ENCODE peak calls at places on chromosome 3, in five cellular contexts. Z is A549, X is HCT116, I is heart left ventricle, A is endothelial cell of umbilical vein. Y is an unnamed sample.

GRCh38 chr3:14431556-14431927 is 29.1 kb downstream of the SLC6A6 start:
- DNase-seq in Z (no peak), X (no peak), I (no peak), A (no peak), Y (no peak)

GRCh38 chr3:58647661-58648141 is 18.9 kb downstream of the FAM3D start:
- DNase-seq in Z (no peak), X (no peak), I (no peak), A (peak; percentile 95), Y (no peak)

GRCh38 chr3:145623349-145623748 is 537.6 kb downstream of the PLOD2 start:
- DNase-seq in Z (no peak), X (no peak), I (no peak), A (peak; percentile 17), Y (no peak)

GRCh38 chr3:49296781-49297420 is 19.9 kb upstream of the C3orf62 start:
- DNase-seq in Z (no peak), X (no peak), I (peak; percentile 78), A (no peak), Y (no peak)

GRCh38 chr3:59106085-59106629 is 56.3 kb upstream of the CFAP20DC start:
- DNase-seq in Z (peak; percentile 24), X (no peak), I (no peak), A (no peak), Y (no peak)

GRCh38 chr3:98945006-98945626 is 43.6 kb upstream of the DCBLD2 start:
- DNase-seq in Z (no peak), X (no peak), I (no peak), A (peak; percentile 46), Y (no peak)

GRCh38 chr3:123344175-123344908 is 104.5 kb downstream of the ADCY5 start:
- DNase-seq in Z (no peak), X (no peak), I (no peak), A (peak; percentile 6), Y (no peak)

GRCh38 chr3:183699238-183699947 is 1.8 kb downstream of the YEATS2 start:
- DNase-seq in Z (no peak), X (no peak), I (no peak), A (no peak), Y (no peak)

GRCh38 chr3:51371943-51372557 is 13.0 kb upstream of the MANF start:
- DNase-seq in Z (peak; percentile 68), X (peak; percentile 51), I (no peak), A (peak; percentile 71), Y (peak; percentile 86)

DNA sequence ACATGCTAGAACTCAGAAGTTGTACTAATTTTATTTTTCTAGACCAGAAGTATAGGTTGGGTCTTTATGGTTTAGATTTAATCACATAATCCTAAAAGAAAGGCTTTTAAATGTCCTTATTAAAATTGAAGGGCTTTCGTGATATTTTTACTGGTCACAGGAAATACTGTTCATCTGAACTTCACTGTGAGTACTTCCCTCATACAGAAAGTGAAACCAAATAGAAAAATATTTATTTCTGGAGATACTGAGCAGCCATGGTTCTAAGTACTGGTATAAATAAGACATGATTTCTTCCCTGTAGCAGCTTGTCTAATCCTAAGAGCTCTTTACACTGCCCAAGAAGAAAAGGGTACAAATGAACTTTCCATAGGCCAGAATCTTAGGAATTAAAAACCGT is 2.0 kb downstream of the SNRK start:
- DNase-seq in Z (no peak), X (no peak), I (no peak), A (peak; percentile 42), Y (no peak)
- H3K4me3 ChIP-seq in Z (no peak overlapping the region), X (no peak overlapping the region), I (peak overlapping the region; percentile 81), A (peak overlapping the region; percentile 99), Y (no peak overlapping the region)

DNA sequence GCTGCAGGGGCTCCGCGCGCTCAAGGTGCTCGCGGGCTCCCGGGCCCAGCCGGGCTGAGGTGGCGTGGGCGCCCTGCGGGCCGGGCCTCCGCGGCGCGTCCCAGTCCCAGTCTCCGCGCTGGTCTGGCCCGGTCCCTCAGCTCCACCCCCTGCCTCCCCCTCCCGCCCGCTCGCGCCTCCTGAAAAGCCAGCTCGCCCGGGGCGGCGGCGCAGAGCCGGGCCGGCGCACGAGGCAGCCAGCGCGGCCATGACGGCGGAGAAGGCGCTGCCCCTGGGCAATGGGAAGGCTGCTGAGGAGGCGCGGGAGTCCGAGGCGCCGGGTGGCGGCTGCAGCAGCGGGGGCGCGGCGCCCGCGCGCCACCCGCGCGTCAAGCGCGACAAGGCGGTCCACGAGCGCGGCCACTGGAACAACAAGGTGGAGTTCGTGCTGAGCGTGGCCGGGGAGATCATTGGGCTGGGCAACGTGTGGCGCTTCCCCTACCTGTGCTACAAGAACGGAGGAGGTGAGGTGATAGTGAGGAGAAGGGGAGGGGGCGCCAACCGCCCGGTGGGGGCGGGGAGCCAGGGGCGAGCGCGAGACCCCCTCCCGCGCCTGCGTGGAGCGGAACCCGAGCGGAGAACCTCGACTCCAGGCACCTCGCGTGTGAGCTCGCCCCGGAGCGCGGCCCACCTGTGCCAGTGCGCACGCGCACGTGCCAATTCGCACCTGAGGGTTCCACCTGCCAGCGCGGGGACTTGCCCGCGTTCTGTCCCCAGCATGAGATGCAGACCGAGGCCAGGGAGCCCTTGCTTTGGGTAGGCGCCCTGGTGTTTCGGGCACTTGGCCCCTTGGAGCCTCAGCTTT is at the start of gene SLC6A11:
- DNase-seq in Z (no peak), X (no peak), I (no peak), A (no peak), Y (no peak)
- TF ChIP-seq POLR2A in Z (no peak), X (no peak), I (no peak), A (no peak), Y (no peak)

DNA sequence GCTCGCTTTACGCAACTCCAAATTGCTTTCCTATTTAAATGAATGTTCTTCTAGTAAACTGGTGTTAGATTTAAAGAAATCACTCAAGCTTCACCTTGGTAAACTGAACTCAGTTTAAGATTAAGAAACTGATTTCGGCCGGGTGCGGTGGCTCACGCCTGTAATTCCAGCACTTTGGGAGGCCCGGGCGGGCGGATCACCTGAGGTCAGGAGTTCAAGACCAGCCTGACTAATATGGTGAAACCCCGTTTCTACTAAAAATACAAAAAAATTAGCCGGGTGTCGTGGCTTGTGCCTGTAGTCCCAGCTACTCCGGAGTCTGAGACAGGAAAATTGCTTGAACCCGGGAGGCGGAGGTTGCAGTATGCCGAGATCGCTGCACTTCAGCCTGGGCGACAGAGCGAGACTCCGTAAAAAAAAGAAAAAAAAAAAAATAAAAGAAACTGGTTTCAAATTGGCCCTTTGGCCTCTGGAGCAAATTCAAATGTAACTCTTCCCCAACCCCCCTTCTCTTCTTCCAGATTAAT is 1.7 kb downstream of the SKIL start:
- DNase-seq in Z (no peak), X (no peak), I (no peak), A (no peak), Y (no peak)
- H3K4me3 ChIP-seq in Z (peak overlapping the region; percentile 75), X (no peak overlapping the region), I (no peak overlapping the region), A (peak overlapping the region; percentile 67), Y (no peak overlapping the region)

DNA sequence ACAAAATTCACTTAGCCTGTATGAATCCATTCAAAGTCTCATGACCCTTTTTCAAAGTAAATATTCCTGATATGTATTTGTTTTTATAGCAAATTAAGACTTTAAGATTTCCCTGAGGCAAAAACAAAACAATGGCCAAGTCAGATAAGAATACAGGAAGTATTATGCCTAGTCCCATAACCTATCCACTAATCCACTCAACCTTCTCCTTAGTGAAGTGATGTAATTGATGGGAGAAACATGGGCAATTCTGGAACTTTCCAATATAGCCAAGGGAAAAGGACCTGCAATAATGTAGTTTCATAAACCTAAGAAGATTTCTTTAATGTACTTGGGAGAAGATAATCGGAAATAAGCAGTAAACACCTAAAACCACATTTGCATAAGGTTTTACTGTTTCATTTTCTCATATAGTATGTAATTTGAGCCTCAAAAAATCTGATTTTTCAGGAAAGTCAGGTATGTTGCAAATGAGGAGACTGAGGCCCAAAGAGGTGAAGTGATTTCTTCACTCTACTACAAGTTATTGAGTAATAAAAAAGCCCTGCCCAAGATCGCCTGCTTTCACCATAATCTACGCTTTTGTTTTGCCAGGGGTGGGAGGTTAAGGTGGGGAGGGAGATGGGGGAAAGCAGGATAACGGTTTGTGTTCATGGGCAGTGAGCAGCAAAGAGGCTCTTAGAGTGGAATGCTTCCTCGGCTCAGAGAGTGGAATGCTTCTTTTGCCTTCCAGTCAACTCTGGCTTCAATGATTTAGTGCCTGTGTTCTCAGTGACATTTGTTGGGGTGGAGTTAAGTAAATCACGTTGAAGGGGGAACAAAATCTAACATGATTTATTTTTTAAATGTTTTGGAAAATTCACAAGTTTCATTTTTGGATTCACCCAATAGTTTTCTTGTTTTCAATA is 95.0 kb upstream of the FNDC3B start:
- DNase-seq in Z (no peak), X (no peak), I (no peak), A (peak; percentile 91), Y (peak; percentile 22)
- TF ChIP-seq POLR2A in Z (no peak), X (no peak), I (no peak), A (no peak), Y (no peak)

GRCh38 chr3:194265505-194265892 is 85.6 kb downstream of the CPN2 start:
- DNase-seq in Z (no peak), X (no peak), I (peak; percentile 94), A (peak; percentile 99), Y (peak; percentile 67)
- H3K4me3 ChIP-seq in Z (no peak overlapping the region), X (no peak overlapping the region), I (no peak overlapping the region), A (no peak overlapping the region), Y (no peak overlapping the region)

DNA sequence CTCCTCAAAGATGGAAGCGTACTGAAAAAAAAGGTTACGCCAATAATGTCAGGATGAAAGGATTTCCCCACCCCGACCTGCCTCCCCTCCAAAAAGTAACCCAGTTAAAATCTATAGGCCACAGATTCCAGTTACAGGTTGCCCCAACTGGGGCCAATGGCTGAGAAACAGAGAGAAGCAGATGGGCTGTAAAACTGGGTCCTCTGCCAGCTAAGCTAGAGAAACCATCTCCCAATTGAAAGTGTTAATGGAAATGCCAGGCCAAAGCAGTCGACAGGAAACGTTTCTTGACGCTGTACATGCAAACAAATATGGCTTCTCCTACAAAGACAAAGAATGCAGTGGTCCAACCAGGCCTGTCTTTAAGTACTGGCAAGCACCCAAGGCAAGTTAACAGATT is 71.3 kb downstream of the MAGI1 start:
- DNase-seq in Z (no peak), X (no peak), I (no peak), A (no peak), Y (no peak)
- TF ChIP-seq POLR2A in Z (no peak), X (no peak), I (no peak), A (no peak), Y (no peak)

GRCh38 chr3:175185903-175186302 is 326.8 kb downstream of the NAALADL2 start:
- DNase-seq in Z (no peak), X (no peak), I (no peak), A (no peak), Y (no peak)

GRCh38 chr3:175187586-175187985 is 328.5 kb downstream of the NAALADL2 start:
- DNase-seq in Z (no peak), X (no peak), I (no peak), A (no peak), Y (no peak)

GRCh38 chr3:175184392-175184791 is 325.3 kb downstream of the NAALADL2 start:
- DNase-seq in Z (no peak), X (no peak), I (no peak), A (no peak), Y (no peak)

GRCh38 chr3:175186511-175186910 is 327.4 kb downstream of the NAALADL2 start:
- DNase-seq in Z (no peak), X (no peak), I (no peak), A (no peak), Y (no peak)
- H3K4me3 ChIP-seq in Z (no peak overlapping the region), X (no peak overlapping the region), I (no peak overlapping the region), A (no peak overlapping the region), Y (no peak overlapping the region)

Y was measured in adrenal gland.